ENCODE peak calls at places on chromosomes 3 and 15, in nine cellular contexts. N is HFF-Myc, J is GM20000, O is fibroblast of lung, X is foreskin fibroblast, A is transverse colon, P is thyroid gland, R is astrocyte of the cerebellum, I is AG09309. W is an unnamed sample.

GRCh38 chr3:188272481-188273372 is 118.8 kb downstream of the LPP start:
- DNase-seq in X (peak; percentile 92), I (no peak), J (no peak), A (no peak), R (no peak), O (peak; percentile 84), N (peak; percentile 64), P (no peak), W (no peak)

GRCh38 chr3:139284221-139284620 is 59.6 kb upstream of the MRPS22 start:
- DNase-seq in X (peak; percentile 93), J (no peak), A (no peak), P (no peak), N (no peak), R (no peak), O (no peak), I (peak; percentile 35), W (no peak)

GRCh38 chr15:37888356-37888755 is 46.1 kb upstream of the TMCO5A start:
- DNase-seq in A (no peak), I (no peak), X (no peak), R (no peak), O (no peak), J (no peak), N (no peak), P (no peak), W (no peak)

GRCh38 chr3:112293368-112294321 is at the start of gene SLC9C1:
- DNase-seq in A (peak; percentile 40), I (peak; percentile 28), O (peak; percentile 85), J (peak; percentile 44), R (peak; percentile 63), N (peak; percentile 52), X (peak; percentile 80), P (peak; percentile 28), W (peak; percentile 40)

GRCh38 chr3:71754610-71755253 is 1.1 kb downstream of the GPR27 start:
- DNase-seq in X (peak; percentile 9), A (no peak), O (no peak), J (no peak), I (no peak), P (peak; percentile 3), N (no peak), R (no peak), W (no peak)

GRCh38 chr3:65177879-65178484 is 490.2 kb upstream of the ADAMTS9 start:
- DNase-seq in I (peak; percentile 10), A (no peak), R (peak; percentile 33), J (no peak), X (peak; percentile 62), N (no peak), P (no peak), O (peak; percentile 7), W (no peak)

GRCh38 chr3:3015472-3016089 is 94.6 kb downstream of the IL5RA start:
- DNase-seq in O (peak; percentile 31), P (no peak), X (peak; percentile 1), R (peak; percentile 5), N (no peak), J (peak; percentile 26), A (no peak), I (no peak), W (peak; percentile 18)

GRCh38 chr15:80436511-80437307 is 32.5 kb downstream of the ARNT2 start:
- DNase-seq in P (no peak), O (peak; percentile 12), N (no peak), I (no peak), J (no peak), X (peak; percentile 22), R (no peak), A (no peak), W (no peak)

GRCh38 chr3:28485164-28485563 is 136.5 kb upstream of the AZI2 start:
- DNase-seq in R (no peak), J (no peak), N (no peak), I (no peak), A (no peak), P (no peak), X (no peak), O (no peak), W (no peak)

GRCh38 chr15:31463521-31464102 is 137.0 kb downstream of the KLF13 start:
- DNase-seq in O (no peak), R (no peak), J (no peak), A (no peak), I (no peak), P (no peak), X (no peak), N (no peak), W (no peak)

GRCh38 chr15:31459011-31459748 is 132.5 kb downstream of the KLF13 start:
- DNase-seq in N (no peak), A (peak; percentile 63), J (peak; percentile 82), I (no peak), X (no peak), O (no peak), R (no peak), P (no peak), W (peak; percentile 82)

GRCh38 chr15:31464216-31465082 is 137.8 kb downstream of the KLF13 start:
- DNase-seq in X (no peak), N (no peak), P (peak; percentile 77), J (no peak), A (no peak), O (no peak), I (no peak), R (no peak), W (no peak)

GRCh38 chr15:31461375-31461774 is 134.7 kb downstream of the KLF13 start:
- DNase-seq in N (no peak), O (no peak), P (no peak), X (no peak), A (no peak), J (no peak), I (no peak), R (no peak), W (no peak)

DNA sequence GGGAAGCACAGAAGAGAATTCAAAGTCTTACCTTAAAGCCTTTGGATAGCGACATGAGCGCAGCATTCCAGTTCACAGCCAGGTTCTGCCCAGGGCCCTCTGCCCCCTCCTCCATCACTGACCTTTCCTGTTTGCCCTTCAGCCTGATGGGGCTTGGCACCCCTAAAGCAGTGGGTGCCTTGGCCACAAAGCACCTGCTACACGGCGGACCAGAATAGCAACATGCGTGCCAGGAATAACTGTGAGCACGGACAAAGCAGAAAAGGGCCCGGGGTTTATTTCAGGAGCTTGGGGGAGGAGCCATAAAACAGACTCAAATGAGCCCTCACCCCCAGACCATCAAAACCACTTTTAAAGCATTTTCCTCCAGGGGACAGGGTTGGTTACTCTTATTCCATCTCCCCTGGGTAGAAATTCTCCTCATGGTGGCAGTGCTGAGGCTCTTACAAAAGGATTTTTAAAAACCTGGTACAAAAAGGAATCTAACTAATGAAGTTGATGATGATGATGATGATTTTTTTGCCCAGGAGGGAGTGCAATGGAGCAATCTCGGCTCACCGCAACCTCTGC is 135.4 kb downstream of the KLF13 start:
- DNase-seq in J (no peak), O (no peak), N (no peak), A (no peak), P (no peak), X (peak; percentile 38), R (no peak), I (no peak), W (no peak)
- TF ChIP-seq CTCF in J (no peak), O (peak; percentile 27), N (no peak), A (peak; percentile 14), P (no peak), X (peak; percentile 30), R (peak; percentile 30), I (peak; percentile 32), W (peak; percentile 43)

GRCh38 chr3:136038668-136039067 is 73.1 kb downstream of the PPP2R3A start:
- DNase-seq in I (no peak), P (no peak), N (no peak), R (no peak), O (no peak), X (no peak), A (no peak), J (no peak), W (no peak)

GRCh38 chr3:136048068-136048467 is 82.5 kb downstream of the PPP2R3A start:
- DNase-seq in X (no peak), J (no peak), A (no peak), R (no peak), P (no peak), I (no peak), O (no peak), N (no peak), W (no peak)

GRCh38 chr3:136044980-136045745 is 79.6 kb downstream of the PPP2R3A start:
- DNase-seq in R (no peak), N (no peak), A (no peak), I (no peak), O (no peak), J (no peak), P (no peak), X (no peak), W (no peak)

GRCh38 chr3:136042608-136043221 is 77.2 kb downstream of the PPP2R3A start:
- DNase-seq in J (peak; percentile 32), I (peak; percentile 27), X (peak; percentile 72), O (peak; percentile 79), P (no peak), R (peak; percentile 53), N (peak; percentile 40), A (no peak), W (peak; percentile 51)
- TF ChIP-seq CTCF in J (no peak), I (peak; percentile 45), X (peak; percentile 44), O (peak; percentile 52), P (peak; percentile 62), R (peak; percentile 55), N (peak; percentile 51), A (peak; percentile 54), W (peak; percentile 49)

DNA sequence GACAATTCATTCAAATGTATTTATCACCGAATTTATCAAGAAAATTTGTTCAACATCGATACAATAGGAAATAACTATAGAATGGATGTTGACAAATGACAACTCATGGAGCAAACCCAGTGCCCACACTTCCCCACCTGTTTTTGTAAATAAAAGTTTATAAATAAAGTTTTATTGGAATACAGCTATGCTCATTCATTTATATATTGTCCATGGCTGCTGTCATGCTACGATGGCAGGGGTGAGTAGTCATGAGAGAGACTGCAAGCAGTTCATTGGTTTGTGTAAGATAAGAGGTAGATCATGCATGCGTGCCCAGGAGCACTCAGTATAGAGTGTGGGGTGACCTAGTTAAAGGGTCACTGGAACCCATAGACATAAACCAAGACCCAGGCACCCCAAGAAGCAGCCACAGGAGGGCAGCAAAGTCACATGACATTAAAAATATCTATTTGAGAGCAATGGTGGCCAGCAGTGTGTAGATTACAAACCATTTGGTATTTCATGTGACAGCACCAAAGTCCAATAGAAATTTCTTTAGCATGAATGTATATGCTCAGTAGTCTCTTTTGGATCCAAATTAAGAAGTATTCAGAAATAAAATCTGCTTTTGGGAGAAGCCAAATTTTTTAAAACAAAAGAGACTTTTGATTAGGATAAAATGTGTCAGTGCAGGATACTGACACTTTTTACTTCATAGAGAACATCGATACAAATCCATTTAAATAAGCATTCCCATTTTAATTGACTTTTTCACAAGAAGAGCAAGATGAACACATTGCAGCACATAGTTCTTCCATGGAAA is 794.8 kb downstream of the MCTP2 start:
- DNase-seq in R (peak; percentile 27), A (peak; percentile 13), P (peak; percentile 9), I (no peak), N (peak; percentile 46), X (peak; percentile 80), O (peak; percentile 79), J (peak; percentile 4), W (peak; percentile 19)
- TF ChIP-seq CTCF in R (peak; percentile 66), A (no peak), P (peak; percentile 34), I (peak; percentile 81), N (peak; percentile 75), X (peak; percentile 80), O (peak; percentile 70), J (no peak), W (peak; percentile 33)

DNA sequence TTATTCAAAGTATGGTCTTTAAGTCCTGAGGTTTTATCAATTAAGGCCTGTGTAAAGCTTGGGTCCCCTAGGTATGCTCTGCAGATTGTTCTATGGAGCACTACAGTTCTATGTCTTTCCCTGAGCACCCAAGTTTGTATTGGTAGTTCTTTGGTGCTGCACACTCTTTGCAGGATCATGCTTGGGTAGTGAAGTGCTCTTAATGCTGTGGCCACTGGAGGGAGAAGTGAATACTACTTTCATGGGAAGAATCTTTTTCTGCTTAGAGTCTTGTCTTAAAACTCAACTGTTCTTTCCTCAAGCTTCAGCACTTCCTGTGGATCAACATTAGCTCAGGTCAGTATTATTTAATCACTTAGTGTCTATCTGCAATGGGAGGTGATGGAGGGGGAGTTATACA is 93.6 kb upstream of the CFAP20DC start:
- DNase-seq in O (no peak), X (peak; percentile 14), R (no peak), N (no peak), J (no peak), I (no peak), P (no peak), A (no peak), W (no peak)
- TF ChIP-seq CTCF in O (peak; percentile 19), X (peak; percentile 18), R (no peak), N (no peak), J (no peak), I (peak; percentile 15), P (no peak), A (no peak), W (no peak)